ENCODE peak calls at places on chromosomes 5 and 9, in eight cellular contexts. E is activated CD4-positive, alpha-beta T cell treated with anti-CD3 and anti-CD28 coated beads, Interleukin-2, amount 50 U/mL, for 1 hour; U is stimulated activated CD4-positive, alpha-beta T cell treated with anti-CD3 and anti-CD28 coated beads, Interleukin-4, amount 100 ng/mL, for 4 hours; T is BE2C; X is HFFc6; Z is dermis microvascular lymphatic vessel endothelial cell; V is skeletal muscle cell; G is GM19239. P is an unnamed sample.

GRCh38 chr5:172722309-172722815 is 48.6 kb downstream of the DUSP1 start:
- DNase-seq in E (no peak), U (no peak), T (no peak), X (no peak), Z (no peak), V (no peak), G (no peak), P (no peak)

GRCh38 chr9:20693068-20693467 is 9.0 kb downstream of the FOCAD start:
- DNase-seq in E (no peak), U (no peak), T (no peak), X (no peak), Z (no peak), V (no peak), G (no peak), P (no peak)

GRCh38 chr5:446864-447263 is 3.9 kb downstream of the EXOC3 start:
- DNase-seq in E (no peak), U (no peak), T (no peak), X (peak), Z (peak), V (no peak), G (peak), P (no peak)

GRCh38 chr9:103586721-103587120 is 507.4 kb upstream of the SMC2 start:
- DNase-seq in E (no peak), U (no peak), T (no peak), X (no peak), Z (no peak), V (no peak), G (no peak), P (no peak)

GRCh38 chr9:73050062-73050814 is 97.4 kb upstream of the ALDH1A1 start:
- DNase-seq in E (no peak), U (no peak), T (no peak), X (peak), Z (no peak), V (no peak), G (no peak), P (no peak)

GRCh38 chr9:2153599-2154217 is 138.6 kb downstream of the SMARCA2 start:
- DNase-seq in E (no peak), U (no peak), T (no peak), X (no peak), Z (no peak), V (no peak), G (no peak), P (no peak)

GRCh38 chr9:127599550-127599891 is 12.6 kb upstream of the STXBP1 start:
- DNase-seq in E (no peak), U (no peak), T (no peak), X (no peak), Z (no peak), V (no peak), G (no peak), P (no peak)

GRCh38 chr5:139919308-139919707 is 123.7 kb downstream of the PSD2 start:
- DNase-seq in E (no peak), U (no peak), T (no peak), X (no peak), Z (no peak), V (no peak), G (no peak), P (no peak)

GRCh38 chr9:126932871-126933321 is 18.3 kb downstream of the RALGPS1 start:
- DNase-seq in E (no peak), U (no peak), T (no peak), X (no peak), Z (no peak), V (no peak), G (no peak), P (no peak)

GRCh38 chr5:35468811-35469210 is 148.9 kb upstream of the SPEF2 start:
- DNase-seq in E (no peak), U (no peak), T (no peak), X (no peak), Z (no peak), V (no peak), G (no peak), P (no peak)

GRCh38 chr5:133287500-133287899 is 235.7 kb downstream of the HSPA4 start:
- DNase-seq in E (peak), U (peak), T (no peak), X (no peak), Z (peak), V (no peak), G (no peak), P (peak)

P was measured in SK-N-DZ.